ENCODE peak calls at places on chromosomes 4 and X, in four cellular contexts. M, S, F and J are unnamed samples.

GRCh38 chrX:83535417-83536244 is 27.5 kb downstream of the POU3F4 start:
- DNase-seq in M (no peak), S (no peak), F (no peak), J (no peak)

GRCh38 chrX:149641432-149641831 is 9.8 kb upstream of the TMEM185A start:
- DNase-seq in M (no peak), S (no peak), F (no peak), J (no peak)

GRCh38 chr4:83124079-83124780 is 9.7 kb upstream of the PLAC8 start:
- DNase-seq in M (no peak), S (no peak), F (no peak), J (no peak)

GRCh38 chr4:32268949-32269348 is 1548.8 kb downstream of the PCDH7 start:
- DNase-seq in M (peak; percentile 8), S (no peak), F (no peak), J (no peak)

GRCh38 chrX:41025926-41026325 is 59.3 kb upstream of the USP9X start:
- DNase-seq in M (peak; percentile 54), S (no peak), F (peak; percentile 27), J (no peak)

GRCh38 chrX:49999048-49999447 is 76.7 kb downstream of the CLCN5 start:
- DNase-seq in M (no peak), S (peak; percentile 46), F (no peak), J (peak; percentile 12)

GRCh38 chrX:154967603-154968002 is 54.9 kb downstream of the F8 start:
- DNase-seq in M (no peak), S (no peak), F (no peak), J (no peak)

GRCh38 chrX:74550295-74550802 is 64.1 kb downstream of the RLIM start:
- DNase-seq in M (peak; percentile 84), S (no peak), F (peak; percentile 47), J (peak; percentile 88)

GRCh38 chr4:52096048-52096447 is 44.9 kb downstream of the SPATA18 start:
- DNase-seq in M (no peak), S (peak; percentile 45), F (no peak), J (no peak)

GRCh38 chrX:112266136-112266535 is 183.6 kb upstream of the TRPC5 start:
- DNase-seq in M (no peak), S (no peak), F (no peak), J (no peak)

GRCh38 chrX:39059866-39060265 is 258.6 kb downstream of the MID1IP1 start:
- DNase-seq in M (no peak), S (no peak), F (no peak), J (no peak)

GRCh38 chr4:165308174-165308573 is 19.3 kb upstream of the MSMO1 start:
- DNase-seq in M (peak; percentile 32), S (peak; percentile 51), F (no peak), J (no peak)

GRCh38 chrX:57929373-57929772 is 19.1 kb upstream of the ZXDA start:
- DNase-seq in M (peak; percentile 49), S (peak; percentile 69), F (no peak), J (no peak)

GRCh38 chr4:681736-682451 is 7.1 kb downstream of the SLC49A3 start:
- DNase-seq in M (no peak), S (no peak), F (no peak), J (peak; percentile 54)

GRCh38 chr4:109411964-109412363 is 21.7 kb upstream of the SEC24B start:
- DNase-seq in M (peak; percentile 30), S (no peak), F (no peak), J (no peak)

GRCh38 chrX:19904778-19905367 is 17.5 kb upstream of the SH3KBP1 start:
- DNase-seq in M (peak; percentile 62), S (no peak), F (peak; percentile 16), J (peak; percentile 38)

GRCh38 chr4:52076731-52077130 is 25.6 kb downstream of the SPATA18 start:
- DNase-seq in M (peak; percentile 21), S (no peak), F (no peak), J (no peak)

GRCh38 chrX:70481424-70481823 is 36.8 kb downstream of the DLG3 start:
- DNase-seq in M (peak; percentile 59), S (no peak), F (no peak), J (no peak)

GRCh38 chrX:39874202-39874816 is 223.4 kb downstream of the BCOR start:
- DNase-seq in M (no peak), S (no peak), F (no peak), J (peak; percentile 86)

GRCh38 chr4:30792616-30793015 is 72.4 kb downstream of the PCDH7 start:
- DNase-seq in M (no peak), S (no peak), F (no peak), J (no peak)

DNA sequence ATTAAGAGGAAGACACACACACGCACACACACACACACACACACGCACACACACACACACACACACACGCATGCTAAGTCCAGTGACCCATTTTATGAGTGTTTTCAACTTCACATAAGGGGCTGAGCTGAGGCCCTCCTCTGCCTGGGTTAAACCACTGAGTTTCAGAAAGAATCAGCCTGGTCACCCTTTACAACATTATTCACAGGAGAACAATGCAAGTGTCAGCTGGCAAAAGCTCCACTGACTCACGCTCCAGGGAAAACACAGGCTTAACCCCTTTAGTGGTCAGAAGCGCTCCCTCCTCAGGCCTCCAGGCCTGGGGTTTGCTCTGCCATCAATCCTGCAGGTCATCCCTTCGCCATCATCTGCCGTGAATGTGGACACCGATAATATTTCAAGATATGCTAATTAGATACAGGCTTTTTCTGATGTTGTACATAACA is 46.9 kb downstream of the ACOX3 start:
- DNase-seq in M (peak; percentile 96), S (peak; percentile 99), F (peak; percentile 97), J (no peak)
- TF ChIP-seq CTCF in M (peak; percentile 29), S (peak; percentile 21), F (peak; percentile 29), J (no peak)

DNA sequence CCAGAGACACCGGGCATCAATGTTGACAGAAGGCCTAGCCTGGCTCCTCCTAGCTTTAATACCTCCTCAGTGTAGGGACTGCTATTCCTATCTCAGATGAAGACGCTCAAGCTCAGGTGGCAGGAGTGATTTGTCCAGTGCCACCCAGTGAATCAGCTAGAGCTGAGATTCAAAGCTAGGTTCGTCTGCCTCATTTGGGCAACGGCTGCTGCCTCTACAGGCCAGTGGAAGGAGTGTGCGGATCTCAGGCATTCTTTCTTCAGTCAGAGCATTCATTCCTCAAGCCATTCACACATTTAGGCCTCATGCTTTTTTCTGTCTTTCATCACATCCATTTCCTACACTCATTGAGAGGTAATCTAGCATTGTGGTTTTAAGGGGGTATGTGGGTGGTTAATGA is 7.3 kb downstream of the TSR2 start:
- DNase-seq in M (peak; percentile 23), S (peak; percentile 69), F (no peak), J (no peak)
- TF ChIP-seq CTCF in M (peak; percentile 26), S (peak; percentile 29), F (peak; percentile 16), J (no peak)

GRCh38 chr4:152099061-152099425 is 338.2 kb upstream of the GATB start:
- DNase-seq in M (no peak), S (no peak), F (no peak), J (no peak)

GRCh38 chr4:152101546-152102183 is 340.9 kb upstream of the GATB start:
- DNase-seq in M (no peak), S (peak; percentile 74), F (no peak), J (peak; percentile 51)

GRCh38 chr4:152098365-152099060 is 337.7 kb upstream of the GATB start:
- DNase-seq in M (no peak), S (no peak), F (no peak), J (no peak)

GRCh38 chr4:152100378-152101201 is 339.8 kb upstream of the GATB start:
- DNase-seq in M (no peak), S (no peak), F (no peak), J (peak; percentile 88)

DNA sequence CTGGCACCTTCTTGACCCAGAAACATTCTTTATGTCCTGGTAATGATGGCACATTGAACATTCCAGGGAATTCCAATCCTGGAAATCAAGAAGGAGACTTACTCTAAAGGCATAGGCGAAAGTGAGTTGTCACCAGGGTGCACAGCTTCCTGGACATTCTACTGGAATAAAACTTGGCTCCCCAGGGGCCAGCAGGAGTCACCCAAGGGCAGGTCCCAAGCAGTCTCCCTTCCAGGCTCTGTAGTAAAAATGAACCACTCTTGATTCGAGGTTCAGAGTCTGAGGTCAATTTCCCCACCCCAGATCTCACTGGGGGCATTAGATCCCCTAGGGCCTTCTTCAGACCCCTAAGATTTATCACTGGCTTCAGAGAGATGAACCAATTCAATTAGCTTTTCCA is 338.7 kb upstream of the GATB start:
- DNase-seq in M (no peak), S (no peak), F (no peak), J (no peak)
- TF ChIP-seq CTCF in M (no peak), S (no peak), F (no peak), J (no peak)

GRCh38 chr4:60366661-60367060 is 833.5 kb upstream of the ADGRL3 start:
- DNase-seq in M (no peak), S (no peak), F (no peak), J (no peak)

GRCh38 chr4:60368986-60369385 is 831.1 kb upstream of the ADGRL3 start:
- DNase-seq in M (no peak), S (no peak), F (no peak), J (no peak)

DNA sequence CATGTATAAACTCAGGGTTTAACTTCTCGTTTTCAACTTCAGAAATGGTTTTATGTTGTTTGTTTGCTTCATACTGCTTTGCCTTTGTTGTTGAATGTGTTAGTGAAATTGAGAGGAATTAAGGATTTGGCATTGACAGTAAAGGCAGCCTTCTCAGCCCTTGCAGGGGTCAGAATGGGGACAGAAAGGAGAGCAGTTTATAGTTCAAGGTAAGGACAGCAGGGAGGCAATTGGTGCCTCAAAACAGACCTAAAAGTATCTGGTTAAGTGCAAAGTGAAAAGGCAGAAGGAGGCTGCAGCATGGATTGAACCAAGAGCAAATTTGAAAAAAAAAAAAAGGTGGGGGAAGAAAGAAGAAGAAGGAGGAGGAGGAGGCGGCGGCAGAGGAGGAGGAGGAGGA is 835.0 kb upstream of the ADGRL3 start:
- DNase-seq in M (no peak), S (no peak), F (no peak), J (no peak)
- TF ChIP-seq CTCF in M (no peak), S (no peak), F (no peak), J (no peak)

GRCh38 chrX:153568612-153569011 is 30.3 kb downstream of the CCNQ start:
- DNase-seq in M (no peak), S (no peak), F (no peak), J (no peak)
- TF ChIP-seq CTCF in M (no peak), S (no peak), F (no peak), J (no peak)

GRCh38 chr4:139184129-139184528 is 7.1 kb upstream of the ELF2 start:
- DNase-seq in M (peak; percentile 64), S (no peak), F (no peak), J (no peak)
- TF ChIP-seq CTCF in M (peak; percentile 28), S (peak; percentile 36), F (peak; percentile 5), J (no peak)

GRCh38 chrX:46645614-46646013 is 72.0 kb downstream of the CHST7 start:
- DNase-seq in M (no peak), S (no peak), F (no peak), J (no peak)

GRCh38 chrX:46643636-46644035 is 70.1 kb downstream of the CHST7 start:
- DNase-seq in M (no peak), S (no peak), F (no peak), J (no peak)

GRCh38 chrX:46637937-46638336 is 64.4 kb downstream of the CHST7 start:
- DNase-seq in M (no peak), S (peak; percentile 82), F (no peak), J (peak; percentile 55)

GRCh38 chrX:46647251-46647650 is 73.7 kb downstream of the CHST7 start:
- DNase-seq in M (no peak), S (no peak), F (no peak), J (no peak)

GRCh38 chrX:46642145-46642544 is 68.6 kb downstream of the CHST7 start:
- DNase-seq in M (peak; percentile 62), S (no peak), F (no peak), J (no peak)
- TF ChIP-seq CTCF in M (peak; percentile 38), S (peak; percentile 39), F (peak; percentile 29), J (peak; percentile 34)